ENCODE peak calls at places on chromosomes 11 and 22, in nine cellular contexts. X, D, I, P, A, F, O, V and B are unnamed samples.
A peak's percentile ranks its signal among the peaks of the same experiment; 100 is the strongest.

GRCh38 chr11:109086931-109087330 is 335.1 kb upstream of the C11orf87 start:
- DNase-seq in V (no peak), F (no peak), P (no peak), D (no peak), I (no peak), O (no peak), A (no peak), X (no peak), B (no peak)

GRCh38 chr22:20256562-20257473 is 11.3 kb downstream of the RTN4R start:
- DNase-seq in X (no peak), A (no peak), P (no peak), I (no peak), V (no peak), F (no peak), O (no peak), D (no peak), B (no peak)

GRCh38 chr11:71435278-71435951 is 12.8 kb downstream of the DHCR7 start:
- DNase-seq in P (no peak), V (no peak), A (no peak), D (no peak), I (no peak), F (no peak), O (no peak), X (no peak), B (no peak)

GRCh38 chr11:66981976-66982578 is 7.0 kb downstream of the C11orf86 start:
- DNase-seq in D (no peak), F (peak; percentile 98), A (no peak), O (no peak), V (peak; percentile 93), P (peak; percentile 91), X (no peak), I (peak; percentile 91), B (peak; percentile 94)

GRCh38 chr11:20360650-20361049 is 2.9 kb upstream of the HTATIP2 start:
- DNase-seq in A (no peak), P (peak; percentile 16), O (no peak), X (no peak), F (no peak), I (no peak), D (no peak), V (peak; percentile 56), B (no peak)

GRCh38 chr11:68941324-68942089 is 37.8 kb downstream of the IGHMBP2 start:
- DNase-seq in I (no peak), P (no peak), X (no peak), A (no peak), O (no peak), V (no peak), D (no peak), F (no peak), B (no peak)

GRCh38 chr11:8289426-8290047 is 25.9 kb upstream of the LMO1 start:
- DNase-seq in V (no peak), P (no peak), I (no peak), X (peak; percentile 17), F (no peak), A (no peak), O (no peak), D (no peak), B (peak; percentile 35)

GRCh38 chr11:44474702-44475101 is 90.8 kb upstream of the CD82 start:
- DNase-seq in V (no peak), A (no peak), I (no peak), F (no peak), D (no peak), O (no peak), X (no peak), P (no peak), B (no peak)

GRCh38 chr11:68146704-68147474 is 25.7 kb upstream of the CHKA start:
- DNase-seq in F (peak; percentile 56), I (no peak), D (no peak), A (peak; percentile 86), P (peak; percentile 39), V (peak; percentile 24), X (no peak), O (no peak), B (peak; percentile 29)

GRCh38 chr11:61832758-61833157 is 4.7 kb downstream of the FADS2 start:
- DNase-seq in A (no peak), O (no peak), I (no peak), D (no peak), P (no peak), F (no peak), V (no peak), X (no peak), B (no peak)

GRCh38 chr11:106644824-106645223 is 373.5 kb downstream of the GUCY1A2 start:
- DNase-seq in X (no peak), P (peak; percentile 70), A (no peak), F (peak; percentile 13), O (no peak), I (no peak), V (peak; percentile 45), D (no peak), B (no peak)

GRCh38 chr11:65212226-65212801 is 30.6 kb downstream of the CAPN1 start:
- DNase-seq in P (no peak), X (no peak), I (no peak), A (peak; percentile 14), F (no peak), O (no peak), D (no peak), V (no peak), B (no peak)

GRCh38 chr22:28949788-28950187 is 66.4 kb downstream of the ZNRF3 start:
- DNase-seq in P (no peak), V (peak; percentile 40), X (no peak), O (no peak), I (no peak), A (no peak), F (peak; percentile 55), D (no peak), B (no peak)

GRCh38 chr11:20303451-20303965 is 60.0 kb upstream of the HTATIP2 start:
- DNase-seq in P (no peak), A (no peak), I (no peak), F (no peak), X (no peak), V (no peak), D (no peak), O (no peak), B (no peak)

GRCh38 chr11:122748968-122749687 is 89.2 kb upstream of the CRTAM start:
- DNase-seq in I (peak; percentile 84), F (peak; percentile 72), P (peak; percentile 97), D (no peak), O (no peak), X (no peak), A (peak; percentile 19), V (peak; percentile 91), B (peak; percentile 44)

GRCh38 chr22:23233746-23234408 is 53.6 kb downstream of the BCR start:
- DNase-seq in A (no peak), I (no peak), V (peak; percentile 77), O (no peak), X (no peak), D (peak; percentile 29), F (no peak), P (peak; percentile 88), B (no peak)

GRCh38 chr11:17564687-17565042 is 17.6 kb downstream of the OTOG start:
- DNase-seq in P (no peak), V (no peak), I (no peak), D (no peak), O (no peak), A (no peak), F (no peak), X (peak; percentile 38), B (no peak)

GRCh38 chr11:57614234-57614772 is 16.8 kb downstream of the SERPING1 start:
- DNase-seq in F (no peak), X (peak; percentile 39), I (no peak), O (no peak), A (no peak), P (no peak), D (no peak), V (no peak), B (no peak)

GRCh38 chr11:124961972-124962609 is 8.1 kb downstream of the CCDC15 start:
- DNase-seq in F (peak; percentile 85), V (peak; percentile 84), I (peak; percentile 50), O (no peak), A (peak; percentile 63), P (peak; percentile 69), X (no peak), D (no peak), B (peak; percentile 87)

GRCh38 chr11:100719809-100720221 is 32.7 kb downstream of the ARHGAP42 start:
- DNase-seq in A (no peak), F (peak; percentile 84), V (peak; percentile 95), O (no peak), I (peak; percentile 77), D (no peak), X (peak; percentile 62), P (peak; percentile 91), B (no peak)

GRCh38 chr11:12523180-12523924 is 146.0 kb downstream of the PARVA start:
- DNase-seq in V (no peak), I (no peak), O (no peak), D (no peak), A (peak; percentile 9), F (no peak), P (no peak), X (no peak), B (no peak)

GRCh38 chr11:69242583-69242940 is 51.4 kb upstream of the MYEOV start:
- DNase-seq in I (no peak), F (no peak), O (no peak), D (no peak), V (no peak), A (no peak), X (peak; percentile 20), P (no peak), B (no peak)

GRCh38 chr11:12900496-12900895 is 108.6 kb upstream of the RASSF10 start:
- DNase-seq in X (no peak), A (peak; percentile 69), P (peak; percentile 98), D (no peak), I (peak; percentile 68), V (peak; percentile 88), F (peak; percentile 52), O (no peak), B (no peak)

GRCh38 chr11:23856654-23857053 is 640.2 kb upstream of the LUZP2 start:
- DNase-seq in O (no peak), P (no peak), F (peak; percentile 66), A (no peak), I (peak; percentile 27), D (no peak), V (peak; percentile 7), X (no peak), B (no peak)

GRCh38 chr22:46803031-46803880 is 40.8 kb downstream of the TBC1D22A start:
- DNase-seq in I (no peak), P (peak; percentile 14), X (peak; percentile 79), D (peak; percentile 33), O (peak; percentile 47), F (peak; percentile 49), A (peak; percentile 76), V (no peak), B (peak; percentile 75)

GRCh38 chr11:131685206-131685605 is 314.8 kb downstream of the NTM start:
- DNase-seq in P (no peak), D (no peak), X (no peak), I (no peak), O (no peak), V (no peak), F (no peak), A (no peak), B (no peak)